ENCODE peak calls at places on chromosomes 4 and X, in six cellular contexts. E, M, W, H, U and B are unnamed samples.

GRCh38 chr4:155952546-155952945 is 1.1 kb downstream of the CTSO start:
- DNase-seq in U (peak; percentile 41), M (no peak), H (no peak), E (no peak), W (no peak), B (peak; percentile 42)

GRCh38 chrX:137568741-137569469 is 3.0 kb downstream of the ZIC3 start:
- DNase-seq in M (no peak), E (no peak), H (no peak), W (peak; percentile 31), U (no peak), B (no peak)

GRCh38 chrX:138001219-138001618 is 435.3 kb downstream of the ZIC3 start:
- DNase-seq in M (no peak), E (no peak), U (no peak), W (no peak), H (no peak), B (no peak)

GRCh38 chr4:73257242-73257994 is 1.2 kb downstream of the ANKRD17 start:
- DNase-seq in W (peak; percentile 44), U (peak; percentile 92), M (peak; percentile 76), E (peak; percentile 38), H (no peak), B (peak; percentile 85)

GRCh38 chrX:125757794-125758564 is 408.1 kb downstream of the DCAF12L2 start:
- DNase-seq in U (no peak), E (no peak), M (no peak), H (no peak), W (no peak), B (no peak)

GRCh38 chr4:152385551-152385950 is 150.3 kb downstream of the FBXW7 start:
- DNase-seq in U (peak; percentile 33), E (no peak), H (no peak), M (no peak), W (no peak), B (peak; percentile 31)

GRCh38 chr4:8534601-8535000 is 45.6 kb upstream of the GPR78 start:
- DNase-seq in W (no peak), E (no peak), H (no peak), M (no peak), U (no peak), B (no peak)

GRCh38 chrX:30910124-30910860 is 21.2 kb upstream of the TAB3 start:
- DNase-seq in U (peak; percentile 7), M (no peak), W (no peak), H (no peak), E (no peak), B (peak; percentile 42)

GRCh38 chr4:147823135-147823534 is 91.2 kb downstream of the ARHGAP10 start:
- DNase-seq in H (no peak), U (peak; percentile 60), E (no peak), M (no peak), W (no peak), B (peak; percentile 68)

GRCh38 chr4:7854211-7854610 is 85.5 kb downstream of the AFAP1 start:
- DNase-seq in W (no peak), U (no peak), E (no peak), M (no peak), H (no peak), B (no peak)

GRCh38 chr4:7270121-7270520 is 77.8 kb downstream of the SORCS2 start:
- DNase-seq in U (no peak), M (no peak), H (no peak), E (no peak), W (no peak), B (no peak)

GRCh38 chr4:172802041-172802440 is 366.6 kb upstream of the GALNT7 start:
- DNase-seq in E (no peak), H (no peak), M (no peak), U (no peak), W (no peak), B (no peak)

GRCh38 chrX:8183281-8183680 is 12.2 kb upstream of the VCX2 start:
- DNase-seq in U (no peak), H (no peak), W (no peak), E (no peak), M (no peak), B (no peak)

GRCh38 chr4:4284827-4285618 is 4.9 kb downstream of the LYAR start:
- DNase-seq in W (no peak), M (no peak), E (no peak), U (no peak), H (no peak), B (no peak)

GRCh38 chr4:124713213-124713592 is 671 bp upstream of the ANKRD50 start:
- DNase-seq in H (peak; percentile 33), U (peak; percentile 89), M (peak; percentile 76), W (peak; percentile 72), E (no peak), B (peak; percentile 79)

GRCh38 chrX:19177710-19178109 is 55.4 kb upstream of the ADGRG2 start:
- DNase-seq in H (no peak), W (no peak), M (no peak), U (no peak), E (no peak), B (no peak)

GRCh38 chrX:96590403-96590802 is 94.2 kb upstream of the DIAPH2 start:
- DNase-seq in H (no peak), M (no peak), W (no peak), U (no peak), E (no peak), B (no peak)

GRCh38 chr4:138835833-138836521 is 179.6 kb upstream of the NOCT start:
- DNase-seq in W (no peak), U (no peak), H (no peak), M (no peak), E (no peak), B (peak; percentile 13)

GRCh38 chr4:83207497-83208105 is 77.0 kb downstream of the COQ2 start:
- DNase-seq in U (peak; percentile 47), W (no peak), H (no peak), M (peak; percentile 86), E (no peak), B (peak; percentile 67)

GRCh38 chr4:118981171-118981838 is 92.7 kb downstream of the SYNPO2 start:
- DNase-seq in U (peak; percentile 60), E (peak; percentile 23), H (no peak), W (no peak), M (no peak), B (peak; percentile 81)

GRCh38 chrX:54044877-54045328 is 630 bp upstream of the PHF8 start:
- DNase-seq in W (no peak), U (no peak), M (no peak), H (no peak), E (no peak), B (no peak)

GRCh38 chr4:2946812-2947600 is 16.2 kb downstream of the NOP14 start:
- DNase-seq in H (no peak), W (no peak), M (peak; percentile 34), E (no peak), U (no peak), B (peak; percentile 37)

GRCh38 chrX:80237072-80237471 is 183.2 kb upstream of the TENT5D start:
- DNase-seq in H (no peak), W (no peak), M (no peak), U (no peak), E (no peak), B (no peak)

GRCh38 chr4:38390962-38391361 is 273.0 kb upstream of the KLF3 start:
- DNase-seq in E (no peak), W (no peak), H (no peak), U (no peak), M (no peak), B (no peak)
- H4K91ac ChIP-seq in E (no peak overlapping the region), W (no peak overlapping the region), H (no peak overlapping the region), U (no peak overlapping the region), M (no peak overlapping the region), B (no peak overlapping the region)

DNA sequence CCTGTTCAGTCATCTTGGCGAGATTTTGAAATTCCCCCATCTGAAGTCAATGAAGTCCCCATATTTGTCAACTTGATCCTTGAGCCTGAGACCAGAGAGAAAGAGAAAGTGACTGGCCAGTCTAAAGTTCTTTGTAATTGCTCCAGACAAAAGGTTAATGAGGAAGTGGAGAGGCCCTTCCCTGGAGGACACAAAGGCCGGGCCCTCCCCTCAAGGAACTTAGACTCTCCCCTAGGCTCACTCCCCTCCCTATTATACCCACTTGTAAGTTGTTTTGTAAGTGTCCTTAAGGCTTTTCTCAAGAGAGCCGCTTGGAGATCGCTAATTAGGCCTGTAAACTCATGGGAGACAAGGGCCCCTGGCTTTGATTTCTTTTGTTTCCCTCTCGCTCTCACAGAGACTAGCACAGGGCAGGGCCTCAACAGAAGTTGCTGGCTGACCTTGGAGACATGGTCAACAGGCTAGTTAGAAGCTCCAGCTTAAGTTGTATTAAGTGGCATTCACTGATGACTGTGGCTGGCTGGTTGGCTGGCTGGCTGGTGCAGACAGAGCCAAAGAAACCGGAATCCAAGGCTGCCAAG is 20.3 kb upstream of the GPC4 start:
- DNase-seq in W (no peak), E (no peak), U (no peak), M (no peak), H (no peak), B (no peak)
- H4K91ac ChIP-seq in W (no peak overlapping the region), E (no peak overlapping the region), U (no peak overlapping the region), M (no peak overlapping the region), H (peak overlapping the region; percentile 25), B (no peak overlapping the region)

DNA sequence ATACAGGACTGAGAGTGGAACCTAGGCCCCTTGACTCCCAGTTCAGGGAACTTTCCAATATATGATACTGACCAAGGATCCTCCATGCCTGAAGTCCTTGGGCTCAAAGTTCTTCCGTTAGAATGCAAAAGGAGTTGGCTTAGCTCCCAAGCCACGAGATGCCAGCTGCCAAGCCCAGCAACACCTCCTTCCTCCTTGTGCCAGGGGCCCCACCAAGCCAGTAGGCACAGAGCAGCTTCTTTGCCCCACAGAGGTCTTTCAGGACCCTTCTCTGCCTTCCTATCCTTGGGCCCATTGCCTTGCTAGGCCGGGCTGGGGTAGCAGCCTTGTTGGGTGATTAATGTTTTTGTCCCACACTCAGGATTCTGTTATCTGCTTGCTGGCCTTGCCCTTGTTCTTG is 105.6 kb downstream of the EFNB1 start:
- DNase-seq in U (no peak), E (no peak), H (no peak), W (no peak), M (no peak), B (no peak)
- H4K91ac ChIP-seq in U (no peak overlapping the region), E (no peak overlapping the region), H (no peak overlapping the region), W (no peak overlapping the region), M (no peak overlapping the region), B (no peak overlapping the region)

DNA sequence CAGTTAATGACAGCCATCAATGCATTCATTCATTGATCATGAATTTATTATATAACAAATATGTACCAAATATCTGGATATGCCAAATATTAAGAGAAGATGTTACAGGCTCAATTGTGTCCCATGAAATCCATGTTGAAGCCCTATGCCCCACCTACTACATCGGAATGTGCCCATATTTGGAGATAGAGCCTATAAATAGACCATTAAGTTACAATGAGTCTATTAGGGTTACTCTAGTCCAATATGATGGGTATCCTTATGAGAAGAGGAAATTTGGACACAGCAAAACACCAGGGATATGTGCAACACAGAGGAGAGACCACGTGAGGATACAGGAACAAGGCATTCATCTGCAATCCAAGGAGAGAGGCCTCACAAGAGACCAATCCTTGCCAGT is 634.5 kb downstream of the DMD start:
- DNase-seq in H (no peak), U (no peak), W (no peak), E (no peak), M (no peak), B (no peak)
- H4K91ac ChIP-seq in H (no peak overlapping the region), U (no peak overlapping the region), W (no peak overlapping the region), E (no peak overlapping the region), M (no peak overlapping the region), B (no peak overlapping the region)

DNA sequence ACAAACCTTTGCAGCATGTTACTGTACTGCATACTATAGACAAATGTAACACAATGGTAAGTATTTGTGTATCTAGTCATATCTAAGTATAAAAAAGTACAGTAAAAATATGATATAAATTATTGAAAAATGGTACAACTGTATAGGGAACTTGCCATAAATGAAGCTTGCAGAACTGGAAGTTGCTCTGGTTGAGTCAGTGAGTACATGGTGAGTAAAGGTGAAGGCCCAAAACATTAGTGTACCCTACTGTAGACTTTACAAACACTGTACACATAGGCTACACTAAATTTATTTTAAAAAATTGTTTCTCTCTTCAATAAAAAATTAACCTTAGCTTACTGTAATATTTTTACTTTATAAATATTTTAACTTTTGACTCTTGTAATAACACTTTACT is 25.8 kb downstream of the SPIN3 start:
- DNase-seq in M (no peak), W (no peak), H (no peak), E (no peak), U (no peak), B (no peak)
- H4K91ac ChIP-seq in M (no peak overlapping the region), W (no peak overlapping the region), H (no peak overlapping the region), E (no peak overlapping the region), U (no peak overlapping the region), B (no peak overlapping the region)